ENCODE peak calls at places on chromosomes 5 and 9, in four cellular contexts. One of them, this sample, is unnamed.

GRCh38 chr5:6861667-6862066 is 148.4 kb downstream of the TENT4A start:
- DNase-seq in H9: no peak
- DNase-seq in nephron progenitor cell: no peak
- DNase-seq in PC-9: no peak
- DNase-seq in this sample: no peak

GRCh38 chr9:112751059-112751795 is 667 bp downstream of the SNX30 start:
- DNase-seq in H9: peak
- DNase-seq in nephron progenitor cell: peak
- DNase-seq in PC-9: peak
- DNase-seq in this sample: peak

GRCh38 chr5:1768283-1769000 is 31.2 kb downstream of the MRPL36 start:
- DNase-seq in H9: no peak
- DNase-seq in nephron progenitor cell: no peak
- DNase-seq in PC-9: no peak
- DNase-seq in this sample: no peak

GRCh38 chr9:132114102-132114707 is 34.5 kb upstream of the MED27 start:
- DNase-seq in H9: peak
- DNase-seq in nephron progenitor cell: peak
- DNase-seq in PC-9: no peak
- DNase-seq in this sample: no peak

GRCh38 chr9:108963459-108964143 is 29.4 kb downstream of the ABITRAM start:
- DNase-seq in H9: no peak
- DNase-seq in nephron progenitor cell: no peak
- DNase-seq in PC-9: no peak
- DNase-seq in this sample: no peak

GRCh38 chr9:86614871-86615849 is 260.9 kb upstream of the TUT7 start:
- DNase-seq in H9: no peak
- DNase-seq in nephron progenitor cell: no peak
- DNase-seq in PC-9: peak
- DNase-seq in this sample: no peak

GRCh38 chr5:119048246-119048645 is 22.6 kb upstream of the DMXL1 start:
- DNase-seq in H9: no peak
- DNase-seq in nephron progenitor cell: no peak
- DNase-seq in PC-9: no peak
- DNase-seq in this sample: no peak

GRCh38 chr9:93612052-93612795 is 35.8 kb downstream of the PHF2 start:
- DNase-seq in H9: no peak
- DNase-seq in nephron progenitor cell: no peak
- DNase-seq in PC-9: no peak
- DNase-seq in this sample: no peak

GRCh38 chr5:78243639-78244038 is 50.9 kb downstream of the AP3B1 start:
- DNase-seq in H9: no peak
- DNase-seq in nephron progenitor cell: no peak
- DNase-seq in PC-9: no peak
- DNase-seq in this sample: no peak

GRCh38 chr9:133616643-133617405 is 7.6 kb upstream of the FAM163B start:
- DNase-seq in H9: no peak
- DNase-seq in nephron progenitor cell: no peak
- DNase-seq in PC-9: no peak
- DNase-seq in this sample: no peak

GRCh38 chr5:64947031-64947430 is 178.3 kb downstream of the CWC27 start:
- DNase-seq in H9: no peak
- DNase-seq in nephron progenitor cell: no peak
- DNase-seq in PC-9: no peak
- DNase-seq in this sample: no peak

GRCh38 chr5:143031781-143032724 is 261.9 kb downstream of the ARHGAP26 start:
- DNase-seq in H9: no peak
- DNase-seq in nephron progenitor cell: no peak
- DNase-seq in PC-9: no peak
- DNase-seq in this sample: peak

GRCh38 chr9:6838158-6838557 is 80.4 kb downstream of the KDM4C start:
- DNase-seq in H9: no peak
- DNase-seq in nephron progenitor cell: no peak
- DNase-seq in PC-9: no peak
- DNase-seq in this sample: no peak

GRCh38 chr5:18483386-18483785 is 849.1 kb downstream of the TAF11L14 start:
- DNase-seq in H9: no peak
- DNase-seq in nephron progenitor cell: no peak
- DNase-seq in PC-9: no peak
- DNase-seq in this sample: no peak

GRCh38 chr5:109186759-109187158 is 223.0 kb downstream of the PJA2 start:
- DNase-seq in H9: no peak
- DNase-seq in nephron progenitor cell: no peak
- DNase-seq in PC-9: no peak
- DNase-seq in this sample: no peak

GRCh38 chr9:92947268-92948031 is at the start of gene FGD3:
- DNase-seq in H9: peak
- DNase-seq in nephron progenitor cell: peak
- DNase-seq in PC-9: no peak
- DNase-seq in this sample: peak

GRCh38 chr5:56589486-56589870 is 225.9 kb upstream of the MAP3K1 start:
- DNase-seq in H9: no peak
- DNase-seq in nephron progenitor cell: no peak
- DNase-seq in PC-9: no peak
- DNase-seq in this sample: no peak
- TF ChIP-seq CTCF in H9: no peak
- TF ChIP-seq CTCF in nephron progenitor cell: no peak
- TF ChIP-seq CTCF in PC-9: no peak
- TF ChIP-seq CTCF in this sample: no peak

GRCh38 chr9:2461886-2462285 is 159.7 kb upstream of the VLDLR start:
- DNase-seq in H9: no peak
- DNase-seq in nephron progenitor cell: no peak
- DNase-seq in PC-9: no peak
- DNase-seq in this sample: no peak

GRCh38 chr9:2465516-2465915 is 156.1 kb upstream of the VLDLR start:
- DNase-seq in H9: no peak
- DNase-seq in nephron progenitor cell: no peak
- DNase-seq in PC-9: no peak
- DNase-seq in this sample: no peak

GRCh38 chr9:2464624-2465023 is 157.0 kb upstream of the VLDLR start:
- DNase-seq in H9: no peak
- DNase-seq in nephron progenitor cell: no peak
- DNase-seq in PC-9: no peak
- DNase-seq in this sample: no peak

DNA sequence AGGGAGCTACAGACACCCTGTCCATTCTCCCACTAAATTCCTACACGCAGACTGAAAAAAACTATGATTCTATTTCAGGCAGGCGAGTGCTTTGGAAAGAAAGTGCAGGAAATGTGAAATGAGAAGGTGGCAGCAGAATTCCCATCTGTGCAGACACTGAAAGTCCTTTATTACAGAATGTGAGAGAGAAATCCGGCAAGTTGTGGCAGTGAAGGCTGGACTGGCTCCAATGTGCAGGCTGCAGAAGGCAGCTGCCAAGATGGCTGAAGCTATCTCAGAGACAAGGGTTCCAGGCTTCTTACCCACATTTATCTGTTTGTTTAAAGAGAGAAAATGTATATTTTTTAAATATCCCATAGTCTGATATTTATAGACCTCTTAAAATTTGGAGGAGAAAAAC is 161.8 kb upstream of the VLDLR start:
- DNase-seq in H9: no peak
- DNase-seq in nephron progenitor cell: no peak
- DNase-seq in PC-9: no peak
- DNase-seq in this sample: no peak
- TF ChIP-seq CTCF in H9: no peak
- TF ChIP-seq CTCF in nephron progenitor cell: no peak
- TF ChIP-seq CTCF in PC-9: no peak
- TF ChIP-seq CTCF in this sample: no peak

GRCh38 chr5:145922059-145922458 is 14.3 kb upstream of the SH3RF2 start:
- DNase-seq in H9: no peak
- DNase-seq in nephron progenitor cell: no peak
- DNase-seq in PC-9: no peak
- DNase-seq in this sample: no peak

GRCh38 chr5:145925353-145925752 is 11.0 kb upstream of the SH3RF2 start:
- DNase-seq in H9: no peak
- DNase-seq in nephron progenitor cell: no peak
- DNase-seq in PC-9: peak
- DNase-seq in this sample: no peak

GRCh38 chr5:145924849-145925248 is 11.5 kb upstream of the SH3RF2 start:
- DNase-seq in H9: no peak
- DNase-seq in nephron progenitor cell: no peak
- DNase-seq in PC-9: no peak
- DNase-seq in this sample: no peak

GRCh38 chr5:145921211-145921610 is 15.2 kb upstream of the SH3RF2 start:
- DNase-seq in H9: no peak
- DNase-seq in nephron progenitor cell: no peak
- DNase-seq in PC-9: no peak
- DNase-seq in this sample: no peak

GRCh38 chr5:145923405-145923804 is 13.0 kb upstream of the SH3RF2 start:
- DNase-seq in H9: no peak
- DNase-seq in nephron progenitor cell: no peak
- DNase-seq in PC-9: no peak
- DNase-seq in this sample: no peak
- TF ChIP-seq CTCF in H9: no peak
- TF ChIP-seq CTCF in nephron progenitor cell: no peak
- TF ChIP-seq CTCF in PC-9: no peak
- TF ChIP-seq CTCF in this sample: no peak

GRCh38 chr9:95124582-95125359 is 192.7 kb downstream of the FANCC start:
- DNase-seq in H9: peak
- DNase-seq in nephron progenitor cell: no peak
- DNase-seq in PC-9: no peak
- DNase-seq in this sample: no peak
- TF ChIP-seq CTCF in H9: peak
- TF ChIP-seq CTCF in nephron progenitor cell: peak
- TF ChIP-seq CTCF in PC-9: peak
- TF ChIP-seq CTCF in this sample: no peak

GRCh38 chr9:27732494-27732893 is 159.2 kb upstream of the C9orf72 start:
- DNase-seq in H9: no peak
- DNase-seq in nephron progenitor cell: no peak
- DNase-seq in PC-9: no peak
- DNase-seq in this sample: no peak
- TF ChIP-seq CTCF in H9: no peak
- TF ChIP-seq CTCF in nephron progenitor cell: no peak
- TF ChIP-seq CTCF in PC-9: no peak
- TF ChIP-seq CTCF in this sample: no peak

DNA sequence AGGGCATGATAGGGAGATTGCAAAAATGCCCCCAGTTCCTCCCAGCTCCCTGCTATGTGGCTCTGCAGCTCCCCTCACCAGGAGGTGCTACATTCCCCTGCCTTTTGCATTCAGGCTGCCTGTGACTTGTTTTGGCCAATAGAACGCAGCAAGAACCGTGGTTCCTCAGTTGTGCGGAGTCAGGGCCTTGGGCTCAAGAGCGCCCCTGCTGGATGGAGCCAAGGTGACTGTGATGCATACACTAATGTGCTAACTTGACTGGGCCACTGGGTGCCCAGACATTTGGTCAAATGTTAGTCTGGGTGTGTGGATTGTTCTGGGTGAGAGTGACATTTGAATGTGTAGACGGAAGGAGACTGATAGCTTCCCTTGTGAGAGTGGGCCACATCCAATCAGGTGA is 123.3 kb upstream of the MVB12B start:
- DNase-seq in H9: no peak
- DNase-seq in nephron progenitor cell: no peak
- DNase-seq in PC-9: no peak
- DNase-seq in this sample: no peak
- TF ChIP-seq CTCF in H9: peak
- TF ChIP-seq CTCF in nephron progenitor cell: no peak
- TF ChIP-seq CTCF in PC-9: peak
- TF ChIP-seq CTCF in this sample: no peak

GRCh38 chr9:15227491-15227890 is 79.5 kb downstream of the TTC39B start:
- DNase-seq in H9: no peak
- DNase-seq in nephron progenitor cell: no peak
- DNase-seq in PC-9: no peak
- DNase-seq in this sample: no peak

GRCh38 chr9:15235658-15236057 is 71.4 kb downstream of the TTC39B start:
- DNase-seq in H9: no peak
- DNase-seq in nephron progenitor cell: no peak
- DNase-seq in PC-9: no peak
- DNase-seq in this sample: no peak

GRCh38 chr9:15229475-15229874 is 77.5 kb downstream of the TTC39B start:
- DNase-seq in H9: no peak
- DNase-seq in nephron progenitor cell: no peak
- DNase-seq in PC-9: no peak
- DNase-seq in this sample: no peak

DNA sequence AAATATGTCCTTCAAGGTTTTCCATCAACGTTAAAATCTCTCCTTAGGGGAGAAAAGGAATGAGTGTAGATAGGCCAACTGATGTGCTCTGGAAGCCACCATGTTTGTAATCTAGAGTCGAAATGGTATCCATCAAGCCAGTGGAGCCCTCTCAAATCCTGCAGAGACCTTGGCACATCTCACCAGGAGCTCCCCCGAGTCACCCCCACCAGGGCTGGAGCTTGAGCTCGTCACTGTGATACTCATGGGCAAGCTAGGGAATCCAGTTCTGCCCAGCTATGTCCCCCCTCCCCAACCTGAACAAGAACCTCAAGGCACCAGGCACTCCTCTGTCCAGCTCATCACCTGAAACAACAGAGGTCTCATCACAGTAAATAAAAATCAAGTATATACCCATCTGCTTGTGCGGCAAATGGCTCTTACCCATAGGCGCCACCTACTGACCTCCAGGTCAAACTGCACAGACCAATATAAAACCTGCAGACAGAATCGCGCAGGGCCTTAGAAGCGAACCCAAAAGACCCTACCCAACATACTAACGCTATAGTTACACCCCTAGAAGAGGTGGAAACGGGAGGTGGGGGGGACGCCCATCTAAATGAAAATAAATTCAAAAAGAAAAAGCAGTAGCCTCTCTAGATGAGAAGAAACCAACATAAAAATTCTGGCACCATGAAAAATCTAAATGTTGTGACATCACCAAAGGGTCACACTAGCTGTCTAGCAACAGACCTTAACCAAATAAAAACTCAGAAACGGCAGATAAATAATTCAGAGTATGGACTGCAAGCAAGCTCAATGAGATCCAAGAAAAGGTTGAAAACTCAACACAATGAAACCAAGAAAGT is 75.0 kb downstream of the TTC39B start:
- DNase-seq in H9: peak
- DNase-seq in nephron progenitor cell: peak
- DNase-seq in PC-9: no peak
- DNase-seq in this sample: no peak
- TF ChIP-seq CTCF in H9: peak
- TF ChIP-seq CTCF in nephron progenitor cell: peak
- TF ChIP-seq CTCF in PC-9: peak
- TF ChIP-seq CTCF in this sample: peak

DNA sequence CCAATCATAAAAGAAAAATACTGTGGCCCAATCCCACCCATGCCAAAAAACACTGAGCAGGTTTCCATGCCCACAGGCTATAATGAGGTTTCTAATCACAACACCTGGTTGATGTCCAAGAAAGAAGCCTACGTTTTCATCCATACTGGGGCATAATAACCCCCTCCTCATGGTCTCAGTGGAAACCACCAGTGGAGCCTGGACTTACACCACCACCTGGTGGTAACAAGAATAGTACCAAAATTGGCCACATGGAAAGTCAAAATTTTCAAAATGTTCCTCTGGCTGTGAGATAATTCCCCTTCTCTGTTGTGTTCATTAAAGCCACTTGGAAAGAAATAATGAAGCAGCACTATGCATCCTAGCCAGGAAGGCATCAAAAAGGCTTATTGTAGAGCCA is 687.3 kb upstream of the ST8SIA4 start:
- DNase-seq in H9: no peak
- DNase-seq in nephron progenitor cell: no peak
- DNase-seq in PC-9: no peak
- DNase-seq in this sample: no peak
- TF ChIP-seq CTCF in H9: peak
- TF ChIP-seq CTCF in nephron progenitor cell: peak
- TF ChIP-seq CTCF in PC-9: peak
- TF ChIP-seq CTCF in this sample: peak